ENCODE peak calls at places on chromosome 17, in four cellular contexts. Z is mammary epithelial cell, U is left lung, S is Peyer's patch. R is an unnamed sample.
A peak's percentile ranks its signal among the peaks of the same experiment; 100 is the strongest.

GRCh38 chr17:46194393-46195216 is 1.4 kb upstream of the KANSL1 start:
- DNase-seq in Z (no peak), U (no peak), S (no peak), R (peak; percentile 61)

GRCh38 chr17:77036841-77037381 is 103.9 kb upstream of the SEC14L1 start:
- DNase-seq in Z (peak; percentile 55), U (no peak), S (peak; percentile 58), R (no peak)

GRCh38 chr17:79591014-79591590 is 19.7 kb downstream of the RBFOX3 start:
- DNase-seq in Z (no peak), U (no peak), S (no peak), R (no peak)

GRCh38 chr17:2898255-2898926 is 102.2 kb downstream of the RAP1GAP2 start:
- DNase-seq in Z (no peak), U (no peak), S (peak; percentile 51), R (no peak)

GRCh38 chr17:40522250-40522960 is 21.0 kb upstream of the TNS4 start:
- DNase-seq in Z (no peak), U (peak; percentile 4), S (peak; percentile 18), R (no peak)

GRCh38 chr17:49843774-49844350 is 4.0 kb downstream of the TAC4 start:
- DNase-seq in Z (no peak), U (no peak), S (no peak), R (no peak)

GRCh38 chr17:78962345-78962983 is 17.3 kb downstream of the LGALS3BP start:
- DNase-seq in Z (peak; percentile 35), U (no peak), S (peak; percentile 88), R (no peak)

GRCh38 chr17:76675648-76676047 is 32.1 kb upstream of the ST6GALNAC1 start:
- DNase-seq in Z (no peak), U (no peak), S (no peak), R (no peak)

GRCh38 chr17:80811181-80812105 is 180.2 kb upstream of the CHMP6 start:
- DNase-seq in Z (no peak), U (peak; percentile 10), S (peak; percentile 33), R (no peak)

GRCh38 chr17:60372790-60373483 is 19.0 kb downstream of the USP32 start:
- DNase-seq in Z (peak; percentile 82), U (no peak), S (no peak), R (no peak)

GRCh38 chr17:42347198-42347597 is 41.0 kb downstream of the STAT3 start:
- DNase-seq in Z (peak; percentile 77), U (peak; percentile 46), S (peak; percentile 57), R (no peak)

GRCh38 chr17:47987240-47987835 is 16.4 kb downstream of the CDK5RAP3 start:
- DNase-seq in Z (no peak), U (no peak), S (no peak), R (no peak)

GRCh38 chr17:27466748-27467375 is 10.6 kb downstream of the KSR1 start:
- DNase-seq in Z (no peak), U (no peak), S (peak; percentile 52), R (peak; percentile 76)

GRCh38 chr17:13917635-13918034 is 151.7 kb upstream of the COX10 start:
- DNase-seq in Z (no peak), U (no peak), S (no peak), R (no peak)

GRCh38 chr17:49063652-49064051 is 66.5 kb downstream of the IGF2BP1 start:
- DNase-seq in Z (no peak), U (no peak), S (no peak), R (no peak)

GRCh38 chr17:67431210-67432015 is 54.3 kb downstream of the PITPNC1 start:
- DNase-seq in Z (peak; percentile 92), U (no peak), S (no peak), R (no peak)

GRCh38 chr17:43211480-43212402 is at the start of gene TMEM106A:
- DNase-seq in Z (peak; percentile 85), U (peak; percentile 87), S (peak; percentile 89), R (peak; percentile 72)

GRCh38 chr17:19874256-19874655 is 6.5 kb upstream of the ULK2 start:
- DNase-seq in Z (no peak), U (no peak), S (no peak), R (no peak)

GRCh38 chr17:67265620-67266019 is 20.6 kb upstream of the HELZ start:
- DNase-seq in Z (no peak), U (no peak), S (no peak), R (no peak)

GRCh38 chr17:42337442-42337841 is 49.1 kb downstream of the STAT5A start:
- DNase-seq in Z (no peak), U (no peak), S (peak; percentile 71), R (peak; percentile 82)

GRCh38 chr17:9905902-9906301 is 831 bp upstream of the RCVRN start:
- DNase-seq in Z (no peak), U (no peak), S (no peak), R (no peak)

GRCh38 chr17:64491034-64491860 is 5.6 kb downstream of the POLG2 start:
- DNase-seq in Z (no peak), U (peak; percentile 43), S (peak; percentile 72), R (peak; percentile 36)

GRCh38 chr17:27959382-27959709 is 66.2 kb upstream of the LYRM9 start:
- DNase-seq in Z (peak; percentile 63), U (no peak), S (no peak), R (no peak)

GRCh38 chr17:57385975-57386374 is 129.7 kb downstream of the MSI2 start:
- DNase-seq in Z (no peak), U (no peak), S (no peak), R (no peak)
- H3K9me3 ChIP-seq in Z (peaks cover 4% of the 10 kb centered on the region), U (peaks cover 20% of the 10 kb centered on the region), S (no peaks in the 10 kb centered on the region), R (peaks cover 4% of the 10 kb centered on the region)

DNA sequence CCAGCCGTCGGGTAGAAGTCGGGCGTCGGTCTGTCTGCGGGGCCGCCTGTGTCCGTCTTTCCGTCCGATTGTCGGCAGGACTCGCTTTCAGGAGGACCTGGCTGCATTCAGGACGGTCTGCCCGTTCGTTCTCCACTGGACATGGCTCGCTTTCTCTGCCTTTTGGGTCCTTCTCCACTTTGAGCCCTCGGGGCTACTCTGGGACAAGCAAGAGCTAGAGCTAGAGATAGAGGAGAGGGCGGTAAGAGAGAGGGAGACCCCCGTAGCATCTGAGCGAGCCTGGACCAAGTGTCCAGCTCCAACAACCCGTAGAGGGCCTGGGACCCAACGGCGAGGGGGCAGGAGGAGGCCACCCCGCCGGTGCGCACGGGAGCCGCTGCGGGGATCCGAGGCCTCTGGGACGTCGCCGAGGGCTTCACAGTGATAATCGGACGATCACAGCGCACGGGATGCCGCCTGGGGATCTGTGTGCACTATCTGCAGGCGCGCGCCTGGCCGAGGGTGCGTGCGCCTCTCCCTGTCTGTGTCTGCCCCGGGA is 4.5 kb downstream of the TBX4 start:
- DNase-seq in Z (no peak), U (no peak), S (peak; percentile 38), R (peak; percentile 23)
- H3K9me3 ChIP-seq in Z (peaks cover 6% of the 10 kb centered on the region), U (no peaks in the 10 kb centered on the region), S (no peaks in the 10 kb centered on the region), R (no peaks in the 10 kb centered on the region)

GRCh38 chr17:6430769-6431168 is 4.2 kb downstream of the AIPL1 start:
- DNase-seq in Z (no peak), U (no peak), S (no peak), R (no peak)
- H3K9me3 ChIP-seq in Z (no peaks in the 10 kb centered on the region), U (peaks cover 13% of the 10 kb centered on the region), S (no peaks in the 10 kb centered on the region), R (no peaks in the 10 kb centered on the region)

DNA sequence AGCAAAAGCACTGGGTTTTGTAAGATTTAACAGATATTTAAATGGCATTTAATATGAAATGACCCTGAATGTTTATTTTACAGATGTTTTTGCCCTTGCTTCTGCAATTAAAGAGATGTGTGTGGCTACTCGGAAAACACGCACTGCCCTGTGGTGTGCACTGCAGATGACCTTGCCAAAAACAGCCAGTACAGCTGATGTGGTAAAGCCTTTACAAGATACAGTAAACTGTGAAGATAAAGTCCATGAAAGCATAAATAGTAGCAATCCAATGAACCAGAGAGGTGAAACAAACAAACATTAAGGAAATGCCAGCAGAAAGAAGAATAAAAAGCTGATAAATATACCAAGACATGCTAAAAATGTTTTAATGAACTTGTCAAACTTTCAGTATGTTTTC is 15.7 kb downstream of the CCDC43 start:
- DNase-seq in Z (no peak), U (no peak), S (no peak), R (no peak)
- H3K9me3 ChIP-seq in Z (no peaks in the 10 kb centered on the region), U (no peaks in the 10 kb centered on the region), S (no peaks in the 10 kb centered on the region), R (no peaks in the 10 kb centered on the region)

GRCh38 chr17:5099271-5099670 is 12.4 kb downstream of the ZNF232 start:
- DNase-seq in Z (no peak), U (no peak), S (no peak), R (no peak)

GRCh38 chr17:5097101-5097834 is 14.4 kb downstream of the ZNF232 start:
- DNase-seq in Z (no peak), U (no peak), S (peak; percentile 77), R (peak; percentile 48)

DNA sequence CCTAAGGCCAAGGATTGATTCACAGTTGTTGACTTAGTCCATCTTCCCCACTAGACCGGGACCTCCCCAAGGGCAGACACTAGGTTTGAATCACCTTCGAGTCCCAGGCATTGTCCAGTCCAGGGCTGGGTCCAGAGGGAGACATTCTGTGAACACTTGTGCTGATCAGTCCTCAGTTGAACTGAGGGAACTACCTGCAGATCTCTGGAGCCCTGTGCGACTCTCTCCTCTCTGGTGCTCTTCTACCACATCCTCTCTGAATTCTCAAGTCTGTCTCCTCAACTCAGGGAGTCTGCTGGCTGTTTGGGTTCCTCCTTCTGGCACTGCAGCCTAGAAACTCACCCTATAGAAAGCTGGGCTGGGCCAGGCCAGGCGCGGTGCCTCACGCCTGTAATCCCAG is 10.8 kb downstream of the ZNF232 start:
- DNase-seq in Z (no peak), U (no peak), S (no peak), R (no peak)
- H3K9me3 ChIP-seq in Z (peaks cover 23% of the 10 kb centered on the region), U (peaks cover 16% of the 10 kb centered on the region), S (peaks cover 15% of the 10 kb centered on the region), R (peaks cover 7% of the 10 kb centered on the region)

R was measured in naive thymus-derived CD4-positive, alpha-beta T cell.